ENCODE peak calls at places on chromosomes 16 and 17, in six cellular contexts. L, O, N, P, E and Y are unnamed samples.

GRCh38 chr16:22161999-22162657 is at the start of gene SDR42E2:
- DNase-seq in L (no peak), O (peak; percentile 41), N (no peak), P (no peak), E (no peak), Y (no peak)

GRCh38 chr16:70522216-70523000 is 946 bp downstream of the COG4 start:
- DNase-seq in L (no peak), O (no peak), N (no peak), P (no peak), E (no peak), Y (no peak)

GRCh38 chr17:4160294-4160859 is 17.4 kb downstream of the CYB5D2 start:
- DNase-seq in L (no peak), O (no peak), N (no peak), P (no peak), E (no peak), Y (no peak)

GRCh38 chr17:31571124-31571892 is 179.8 kb downstream of the RAB11FIP4 start:
- DNase-seq in L (peak; percentile 99), O (peak; percentile 77), N (peak; percentile 98), P (peak; percentile 67), E (peak; percentile 87), Y (peak; percentile 93)

GRCh38 chr16:16992986-16993783 is 477.6 kb downstream of the XYLT1 start:
- DNase-seq in L (no peak), O (no peak), N (no peak), P (no peak), E (no peak), Y (no peak)

GRCh38 chr16:6144441-6144840 is 1046.8 kb upstream of the EEF2KMT start:
- DNase-seq in L (no peak), O (no peak), N (no peak), P (no peak), E (no peak), Y (no peak)

GRCh38 chr17:80889897-80890550 is 101.6 kb upstream of the CHMP6 start:
- DNase-seq in L (no peak), O (no peak), N (no peak), P (no peak), E (no peak), Y (no peak)

GRCh38 chr17:50272711-50273653 is 1.3 kb upstream of the TMEM92 start:
- DNase-seq in L (no peak), O (peak; percentile 63), N (peak; percentile 61), P (peak; percentile 44), E (peak; percentile 49), Y (peak; percentile 53)

GRCh38 chr16:12348733-12349704 is 372.5 kb downstream of the SNX29 start:
- DNase-seq in L (no peak), O (no peak), N (no peak), P (no peak), E (no peak), Y (no peak)

GRCh38 chr17:39699818-39700147 is at the start of gene ERBB2:
- DNase-seq in L (peak; percentile 47), O (peak; percentile 66), N (peak; percentile 79), P (peak; percentile 85), E (peak; percentile 81), Y (peak; percentile 79)

GRCh38 chr17:69579961-69580677 is 165.6 kb downstream of the MAP2K6 start:
- DNase-seq in L (no peak), O (no peak), N (no peak), P (no peak), E (no peak), Y (no peak)

GRCh38 chr17:7947651-7948050 is 15.6 kb downstream of the CNTROB start:
- DNase-seq in L (no peak), O (no peak), N (no peak), P (no peak), E (no peak), Y (peak; percentile 29)

GRCh38 chr17:16019347-16019746 is 19.7 kb downstream of the TTC19 start:
- DNase-seq in L (no peak), O (no peak), N (no peak), P (no peak), E (no peak), Y (no peak)

GRCh38 chr16:78985736-78986605 is 614.6 kb downstream of the MAF start:
- DNase-seq in L (no peak), O (peak; percentile 53), N (no peak), P (no peak), E (no peak), Y (no peak)

GRCh38 chr16:86597880-86598606 is 19.7 kb downstream of the FOXL1 start:
- DNase-seq in L (no peak), O (no peak), N (no peak), P (no peak), E (peak; percentile 57), Y (no peak)

GRCh38 chr16:88320947-88321634 is 61.7 kb upstream of the ZNF469 start:
- DNase-seq in L (no peak), O (no peak), N (no peak), P (no peak), E (no peak), Y (no peak)

GRCh38 chr17:71283486-71283885 is 837.3 kb upstream of the SOX9 start:
- DNase-seq in L (no peak), O (no peak), N (no peak), P (no peak), E (no peak), Y (no peak)

GRCh38 chr17:71286625-71287024 is 834.2 kb upstream of the SOX9 start:
- DNase-seq in L (no peak), O (no peak), N (no peak), P (no peak), E (no peak), Y (no peak)

GRCh38 chr17:71284032-71284755 is 836.6 kb upstream of the SOX9 start:
- DNase-seq in L (no peak), O (no peak), N (no peak), P (no peak), E (no peak), Y (no peak)

GRCh38 chr17:71287246-71287828 is 833.5 kb upstream of the SOX9 start:
- DNase-seq in L (peak; percentile 9), O (no peak), N (peak; percentile 14), P (no peak), E (no peak), Y (peak; percentile 1)
- H3K4me3 ChIP-seq in L (peak overlapping the region; percentile 17), O (no peak overlapping the region), N (peak overlapping the region; percentile 5), P (peak overlapping the region; percentile 35), E (no peak overlapping the region), Y (no peak overlapping the region)

DNA sequence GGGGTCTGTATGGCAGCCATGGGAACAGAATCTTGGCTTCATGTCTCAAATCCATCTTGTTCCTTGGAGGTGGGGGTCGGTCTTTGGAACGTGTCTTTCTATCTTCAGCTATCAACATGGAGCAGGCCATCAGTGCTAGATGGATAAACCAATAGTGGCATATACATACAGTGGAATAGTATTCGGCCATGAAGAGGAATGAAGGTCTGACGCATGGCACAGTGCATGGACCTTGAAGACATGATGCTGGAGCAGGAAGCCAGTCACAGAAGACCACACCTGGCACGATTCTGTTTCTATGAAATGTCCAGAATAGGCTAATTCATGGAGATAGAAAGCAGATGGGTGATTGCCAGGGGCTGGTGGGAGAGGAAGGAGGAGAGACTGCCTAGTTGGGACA is 7.8 kb downstream of the KCNG4 start:
- DNase-seq in L (no peak), O (no peak), N (no peak), P (no peak), E (no peak), Y (no peak)
- TF ChIP-seq CTCF in L (no peak), O (no peak), N (no peak), P (no peak), E (no peak), Y (no peak)

GRCh38 chr16:82643936-82644630 is 17.3 kb downstream of the CDH13 start:
- DNase-seq in L (no peak), O (no peak), N (no peak), P (no peak), E (no peak), Y (no peak)
- H3K4me3 ChIP-seq in L (no peak overlapping the region), O (no peak overlapping the region), N (no peak overlapping the region), P (no peak overlapping the region), E (no peak overlapping the region), Y (no peak overlapping the region)

GRCh38 chr17:75721463-75722011 is 278 bp downstream of the ITGB4 start:
- DNase-seq in L (no peak), O (no peak), N (no peak), P (no peak), E (no peak), Y (no peak)

GRCh38 chr17:75722542-75723095 is 1.4 kb downstream of the ITGB4 start:
- DNase-seq in L (no peak), O (no peak), N (no peak), P (no peak), E (no peak), Y (no peak)

GRCh38 chr17:75723201-75723930 is 2.1 kb downstream of the ITGB4 start:
- DNase-seq in L (no peak), O (peak; percentile 92), N (no peak), P (no peak), E (no peak), Y (no peak)

GRCh38 chr17:75720656-75721462 is at the start of gene ITGB4:
- DNase-seq in L (no peak), O (peak; percentile 95), N (no peak), P (peak; percentile 79), E (no peak), Y (no peak)

DNA sequence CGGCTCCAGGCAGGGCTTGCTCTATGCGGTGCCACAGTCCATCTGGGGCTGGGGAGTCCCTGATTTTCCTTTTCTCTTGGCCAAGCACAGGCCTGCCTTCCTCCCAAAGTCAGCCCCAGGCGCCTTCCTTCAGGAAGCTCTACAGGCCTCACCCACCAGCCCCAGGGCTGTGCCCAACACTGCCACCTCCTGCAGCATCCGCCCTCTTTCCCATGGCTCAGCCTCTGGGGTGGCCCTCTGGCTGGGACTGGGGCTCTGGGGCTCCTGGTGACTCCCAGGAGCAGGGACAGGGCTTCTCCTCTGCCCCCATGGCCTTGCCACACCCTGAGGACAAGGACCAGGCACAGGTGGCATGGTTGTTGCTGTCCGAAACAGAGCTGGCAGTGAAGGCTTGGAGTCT is 817 bp downstream of the ITGB4 start:
- DNase-seq in L (no peak), O (peak; percentile 52), N (no peak), P (no peak), E (no peak), Y (no peak)
- TF ChIP-seq CTCF in L (no peak), O (no peak), N (no peak), P (no peak), E (no peak), Y (no peak)

DNA sequence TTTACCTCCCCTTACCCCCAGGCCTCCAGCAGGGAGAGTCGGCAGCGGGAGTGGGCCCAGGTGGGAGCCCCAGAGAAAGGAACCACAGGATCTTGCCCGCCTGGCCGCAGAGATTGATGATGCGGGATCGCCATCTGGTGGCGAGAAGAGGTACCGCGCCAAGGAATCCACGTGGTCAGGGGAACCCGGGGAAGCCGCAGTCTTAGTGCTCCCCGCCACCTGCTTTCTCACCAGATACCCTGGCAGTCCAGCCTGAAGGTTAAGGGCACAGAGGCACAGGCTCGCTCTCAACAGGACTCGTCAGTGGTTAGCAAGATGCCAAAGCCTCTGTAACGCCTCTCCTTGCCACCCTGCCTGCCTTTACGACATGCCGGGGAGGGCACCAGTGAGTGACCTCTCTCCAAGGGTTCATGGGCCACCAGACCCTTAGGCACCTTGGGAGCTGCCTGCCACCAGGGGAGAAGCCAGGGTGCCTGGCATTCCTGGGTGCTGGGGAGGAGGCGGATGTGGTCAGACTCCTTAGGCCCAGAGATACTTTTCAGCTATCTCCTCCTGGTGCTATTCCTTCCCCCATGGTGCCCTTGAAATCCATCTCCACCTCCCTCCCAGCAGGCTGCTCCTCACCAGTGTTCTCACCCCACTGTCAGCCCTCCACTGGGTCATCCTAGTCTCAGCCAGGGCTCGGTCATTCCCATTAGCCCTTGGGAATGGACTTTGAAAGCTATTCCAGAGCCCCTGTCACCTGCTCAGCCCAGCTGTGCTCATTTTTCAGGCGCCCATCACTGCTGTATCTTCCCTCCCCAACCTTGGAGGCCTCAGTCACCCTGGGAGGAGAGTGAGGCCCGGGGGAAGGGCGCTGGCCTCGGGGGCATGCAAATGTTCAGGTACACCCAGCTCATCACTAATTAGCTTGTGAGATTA is 5.4 kb upstream of the RHBDF2 start:
- DNase-seq in L (no peak), O (peak; percentile 87), N (peak; percentile 58), P (peak; percentile 90), E (peak; percentile 82), Y (peak; percentile 68)
- H3K4me3 ChIP-seq in L (no peak overlapping the region), O (no peak overlapping the region), N (no peak overlapping the region), P (no peak overlapping the region), E (no peak overlapping the region), Y (no peak overlapping the region)